ENCODE peak calls at places on chromosomes 1 and 21, in nine cellular contexts. One of them, this sample, is unnamed.
A peak's percentile ranks its signal among the peaks of the same experiment; 100 is the strongest.

GRCh38 chr1:181107711-181108110 is 19.2 kb downstream of the IER5 start:
- DNase-seq in activated T-helper 1 cell treated with Interleukin-2 at 50 U/mL for 16 hours: no peak
- DNase-seq in uterus: no peak
- DNase-seq in esophagus squamous epithelium: no peak
- DNase-seq in amygdala: no peak
- DNase-seq in HT1080: no peak
- DNase-seq in T-helper 9 cell: no peak
- DNase-seq in Ammon's horn: no peak
- DNase-seq in tibial artery: no peak
- DNase-seq in this sample: no peak

GRCh38 chr1:229844675-229845074 is 218.6 kb downstream of the URB2 start:
- DNase-seq in activated T-helper 1 cell treated with Interleukin-2 at 50 U/mL for 16 hours: no peak
- DNase-seq in uterus: peak; percentile 24
- DNase-seq in esophagus squamous epithelium: no peak
- DNase-seq in amygdala: no peak
- DNase-seq in HT1080: no peak
- DNase-seq in T-helper 9 cell: no peak
- DNase-seq in Ammon's horn: no peak
- DNase-seq in tibial artery: no peak
- DNase-seq in this sample: no peak

GRCh38 chr21:46011267-46011967 is 29.8 kb downstream of the COL6A1 start:
- DNase-seq in activated T-helper 1 cell treated with Interleukin-2 at 50 U/mL for 16 hours: no peak
- DNase-seq in uterus: peak; percentile 13
- DNase-seq in esophagus squamous epithelium: no peak
- DNase-seq in amygdala: no peak
- DNase-seq in HT1080: no peak
- DNase-seq in T-helper 9 cell: no peak
- DNase-seq in Ammon's horn: no peak
- DNase-seq in tibial artery: no peak
- DNase-seq in this sample: no peak

GRCh38 chr1:231188768-231189167 is 26.9 kb downstream of the TRIM67 start:
- DNase-seq in activated T-helper 1 cell treated with Interleukin-2 at 50 U/mL for 16 hours: no peak
- DNase-seq in uterus: no peak
- DNase-seq in esophagus squamous epithelium: no peak
- DNase-seq in amygdala: no peak
- DNase-seq in HT1080: no peak
- DNase-seq in T-helper 9 cell: no peak
- DNase-seq in Ammon's horn: no peak
- DNase-seq in tibial artery: no peak
- DNase-seq in this sample: no peak

GRCh38 chr1:61337471-61337870 is 255.1 kb downstream of the NFIA start:
- DNase-seq in activated T-helper 1 cell treated with Interleukin-2 at 50 U/mL for 16 hours: no peak
- DNase-seq in uterus: no peak
- DNase-seq in esophagus squamous epithelium: no peak
- DNase-seq in amygdala: no peak
- DNase-seq in HT1080: no peak
- DNase-seq in T-helper 9 cell: no peak
- DNase-seq in Ammon's horn: no peak
- DNase-seq in tibial artery: no peak
- DNase-seq in this sample: no peak

GRCh38 chr1:201405484-201405831 is 6.3 kb upstream of the LAD1 start:
- DNase-seq in activated T-helper 1 cell treated with Interleukin-2 at 50 U/mL for 16 hours: no peak
- DNase-seq in uterus: no peak
- DNase-seq in esophagus squamous epithelium: no peak
- DNase-seq in amygdala: no peak
- DNase-seq in HT1080: peak; percentile 25
- DNase-seq in T-helper 9 cell: no peak
- DNase-seq in Ammon's horn: no peak
- DNase-seq in tibial artery: no peak
- DNase-seq in this sample: no peak

GRCh38 chr1:17440074-17440826 is 773 bp upstream of the RCC2 start:
- DNase-seq in activated T-helper 1 cell treated with Interleukin-2 at 50 U/mL for 16 hours: no peak
- DNase-seq in uterus: no peak
- DNase-seq in esophagus squamous epithelium: no peak
- DNase-seq in amygdala: no peak
- DNase-seq in HT1080: no peak
- DNase-seq in T-helper 9 cell: no peak
- DNase-seq in Ammon's horn: no peak
- DNase-seq in tibial artery: no peak
- DNase-seq in this sample: no peak

GRCh38 chr1:110214454-110215404 is 4.6 kb downstream of the KCNC4 start:
- DNase-seq in activated T-helper 1 cell treated with Interleukin-2 at 50 U/mL for 16 hours: no peak
- DNase-seq in uterus: no peak
- DNase-seq in esophagus squamous epithelium: no peak
- DNase-seq in amygdala: no peak
- DNase-seq in HT1080: no peak
- DNase-seq in T-helper 9 cell: no peak
- DNase-seq in Ammon's horn: peak; percentile 44
- DNase-seq in tibial artery: no peak
- DNase-seq in this sample: no peak

GRCh38 chr1:79105499-79105898 is 99.0 kb upstream of the ADGRL4 start:
- DNase-seq in activated T-helper 1 cell treated with Interleukin-2 at 50 U/mL for 16 hours: no peak
- DNase-seq in uterus: no peak
- DNase-seq in esophagus squamous epithelium: no peak
- DNase-seq in amygdala: no peak
- DNase-seq in HT1080: no peak
- DNase-seq in T-helper 9 cell: no peak
- DNase-seq in Ammon's horn: no peak
- DNase-seq in tibial artery: no peak
- DNase-seq in this sample: no peak